ENCODE peak calls at places on chromosomes 3 and 15, in seven cellular contexts. E, K, F, W, A, N and G are unnamed samples.
A peak's percentile ranks its signal among the peaks of the same experiment; 100 is the strongest.

GRCh38 chr15:56496635-56497034 is 31.7 kb upstream of the MNS1 start:
- DNase-seq in E (peak; percentile 41), K (peak; percentile 65), F (peak; percentile 60), W (peak; percentile 73), A (no peak), N (no peak), G (peak; percentile 88)

GRCh38 chr3:141414141-141414689 is 45.9 kb downstream of the ZBTB38 start:
- DNase-seq in E (no peak), K (peak; percentile 70), F (no peak), W (no peak), A (no peak), N (no peak), G (no peak)

GRCh38 chr3:62942761-62943160 is 67.5 kb upstream of the CADPS start:
- DNase-seq in E (no peak), K (no peak), F (no peak), W (no peak), A (no peak), N (no peak), G (no peak)

GRCh38 chr3:18423401-18424212 is 1.5 kb downstream of the SATB1 start:
- DNase-seq in E (peak; percentile 58), K (peak; percentile 65), F (no peak), W (peak; percentile 71), A (peak; percentile 43), N (peak; percentile 37), G (peak; percentile 76)

GRCh38 chr15:52076889-52077781 is 35.4 kb downstream of the BCL2L10 start:
- DNase-seq in E (no peak), K (peak; percentile 94), F (peak; percentile 41), W (peak; percentile 77), A (no peak), N (no peak), G (peak; percentile 46)

GRCh38 chr15:60223161-60223560 is 174.6 kb downstream of the ANXA2 start:
- DNase-seq in E (no peak), K (no peak), F (no peak), W (peak; percentile 48), A (no peak), N (no peak), G (no peak)

GRCh38 chr3:52403955-52404354 is 40.9 kb downstream of the SEMA3G start:
- DNase-seq in E (no peak), K (no peak), F (no peak), W (no peak), A (peak; percentile 33), N (no peak), G (peak; percentile 8)

GRCh38 chr3:127256872-127257271 is 31.0 kb downstream of the PRR20G start:
- DNase-seq in E (no peak), K (no peak), F (no peak), W (no peak), A (no peak), N (no peak), G (no peak)

GRCh38 chr3:128749035-128749434 is 23.1 kb downstream of the RAB7A start:
- DNase-seq in E (no peak), K (no peak), F (no peak), W (no peak), A (no peak), N (no peak), G (no peak)

GRCh38 chr3:23068016-23068728 is 135.0 kb upstream of the UBE2E2 start:
- DNase-seq in E (no peak), K (no peak), F (no peak), W (no peak), A (no peak), N (no peak), G (no peak)

GRCh38 chr15:82566690-82567089 is 26.4 kb upstream of the RPS17 start:
- DNase-seq in E (no peak), K (peak; percentile 28), F (peak; percentile 7), W (no peak), A (no peak), N (no peak), G (peak; percentile 60)

GRCh38 chr15:68767833-68768232 is 52.9 kb downstream of the ANP32A start:
- DNase-seq in E (no peak), K (no peak), F (no peak), W (no peak), A (no peak), N (no peak), G (no peak)

GRCh38 chr15:60299452-60300047 is 98.2 kb downstream of the ANXA2 start:
- DNase-seq in E (no peak), K (no peak), F (no peak), W (peak; percentile 13), A (no peak), N (peak; percentile 63), G (peak; percentile 30)

GRCh38 chr3:46931631-46932441 is 44.7 kb downstream of the CCDC12 start:
- DNase-seq in E (no peak), K (peak; percentile 69), F (peak; percentile 80), W (peak; percentile 79), A (peak; percentile 88), N (no peak), G (peak; percentile 36)

GRCh38 chr3:187954486-187955075 is 199.4 kb upstream of the LPP start:
- DNase-seq in E (no peak), K (peak; percentile 88), F (no peak), W (no peak), A (no peak), N (no peak), G (no peak)

GRCh38 chr3:192516850-192517249 is 210.5 kb downstream of the FGF12 start:
- DNase-seq in E (no peak), K (no peak), F (no peak), W (no peak), A (no peak), N (no peak), G (no peak)

GRCh38 chr3:72320911-72321385 is 527.3 kb downstream of the SHQ1 start:
- DNase-seq in E (no peak), K (no peak), F (no peak), W (no peak), A (no peak), N (no peak), G (no peak)

GRCh38 chr15:66598095-66598815 is 32.5 kb upstream of the LCTL start:
- DNase-seq in E (no peak), K (no peak), F (no peak), W (no peak), A (peak; percentile 53), N (no peak), G (no peak)

GRCh38 chr3:79534732-79535131 is 233.1 kb downstream of the ROBO1 start:
- DNase-seq in E (no peak), K (no peak), F (no peak), W (peak; percentile 80), A (no peak), N (no peak), G (no peak)

DNA sequence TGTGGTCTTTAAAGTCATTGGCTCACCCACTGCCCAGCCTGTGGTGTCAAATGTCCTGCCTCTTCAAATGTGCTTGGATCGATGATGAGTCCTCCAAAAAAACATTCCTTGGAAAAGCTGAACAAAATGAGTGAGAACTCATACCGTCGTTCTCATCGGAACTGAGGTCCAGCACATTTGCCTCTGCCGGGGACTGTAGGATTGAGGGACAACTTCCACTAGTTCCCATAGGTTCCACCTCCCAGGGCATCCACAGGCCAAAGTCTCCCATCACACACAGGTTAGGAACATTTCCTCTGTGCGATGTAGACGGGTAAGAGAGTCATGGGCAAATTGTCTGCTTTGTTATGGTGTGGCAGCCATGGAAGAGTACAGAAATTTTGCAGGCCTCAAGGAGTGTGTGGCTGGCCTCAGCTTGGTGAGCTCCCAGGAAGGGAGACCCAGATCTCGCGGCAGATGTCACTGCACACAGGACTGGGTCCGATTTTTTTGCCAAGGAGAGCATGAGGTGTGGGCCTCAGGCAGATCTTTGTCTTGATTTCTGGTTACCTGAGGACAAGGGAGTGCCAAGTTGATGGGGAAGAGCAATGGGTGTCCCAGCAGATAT is 115.7 kb downstream of the SNRPN start:
- DNase-seq in E (no peak), K (no peak), F (no peak), W (no peak), A (peak; percentile 25), N (no peak), G (no peak)
- H3K9me3 ChIP-seq in E (peaks cover 99% of the 10 kb centered on the region), K (peaks cover 100% of the 10 kb centered on the region), F (peaks cover 100% of the 10 kb centered on the region), W (peaks cover 94% of the 10 kb centered on the region), A (peaks cover 100% of the 10 kb centered on the region), N (peaks cover 94% of the 10 kb centered on the region), G (peaks cover 100% of the 10 kb centered on the region)

GRCh38 chr3:194274424-194275085 is 76.6 kb downstream of the CPN2 start:
- DNase-seq in E (no peak), K (peak; percentile 57), F (no peak), W (no peak), A (no peak), N (peak; percentile 26), G (peak; percentile 18)
- H3K4me1 ChIP-seq in E (peaks cover 16% of the 10 kb centered on the region), K (peaks cover 28% of the 10 kb centered on the region), F (peaks cover 33% of the 10 kb centered on the region), W (no peaks in the 10 kb centered on the region), A (peaks cover 36% of the 10 kb centered on the region), N (no peaks in the 10 kb centered on the region), G (peaks cover 74% of the 10 kb centered on the region)

DNA sequence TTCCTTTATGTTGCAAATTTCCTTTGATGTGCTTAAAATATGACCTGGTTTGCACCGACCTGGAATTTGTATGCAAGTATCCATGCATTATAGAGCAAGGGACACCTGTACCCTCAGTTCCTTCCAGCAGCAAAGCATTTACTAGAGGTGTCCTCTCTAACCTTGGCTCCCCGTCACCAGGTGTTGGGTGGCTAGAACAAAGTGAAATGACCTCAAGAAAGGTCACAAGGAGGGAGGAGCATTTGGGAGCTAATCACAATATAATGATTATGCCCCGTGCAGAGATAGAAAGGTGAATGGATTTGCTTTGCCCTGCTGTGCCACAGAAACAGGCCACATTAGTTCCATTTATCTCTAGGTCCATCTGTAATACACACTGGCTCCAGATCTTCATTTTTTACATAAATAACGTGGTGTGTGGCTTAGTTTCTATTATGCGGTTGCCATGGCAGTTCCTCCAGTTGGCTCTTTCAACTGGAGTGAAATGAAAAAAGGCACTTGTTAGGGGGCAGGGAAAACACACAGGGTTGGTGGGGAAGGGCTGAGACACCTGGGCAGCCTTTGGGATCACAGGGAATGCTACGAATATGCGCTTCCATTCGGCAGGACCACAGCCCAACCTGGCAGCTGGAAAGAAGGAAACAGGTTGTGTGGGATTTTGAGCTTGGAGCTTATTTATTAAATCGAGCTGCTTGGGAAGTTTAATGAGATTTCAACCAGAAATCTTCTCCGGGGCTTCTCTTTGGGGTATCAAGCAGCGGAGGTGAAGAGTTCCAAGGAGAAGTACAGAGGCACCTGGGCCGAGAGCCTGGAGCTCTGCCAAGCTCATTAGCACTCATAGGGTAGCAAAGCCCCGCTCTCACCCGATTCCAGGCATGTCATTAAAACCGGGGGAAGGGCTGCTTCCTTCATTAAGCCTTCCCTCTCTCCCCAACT is 233.5 kb upstream of the ST8SIA2 start:
- DNase-seq in E (no peak), K (no peak), F (no peak), W (no peak), A (no peak), N (peak; percentile 76), G (no peak)
- H3K9ac ChIP-seq in E (no peak overlapping the region), K (no peak overlapping the region), F (no peak overlapping the region), W (no peak overlapping the region), A (no peak overlapping the region), N (peak overlapping the region; percentile 5), G (no peak overlapping the region)

GRCh38 chr3:138768946-138769345 is 65.8 kb downstream of the PIK3CB start:
- DNase-seq in E (no peak), K (no peak), F (no peak), W (no peak), A (no peak), N (no peak), G (no peak)

GRCh38 chr3:138775254-138775595 is 59.5 kb downstream of the PIK3CB start:
- DNase-seq in E (no peak), K (no peak), F (no peak), W (no peak), A (no peak), N (no peak), G (no peak)

GRCh38 chr3:138768126-138768525 is 66.6 kb downstream of the PIK3CB start:
- DNase-seq in E (peak; percentile 46), K (no peak), F (no peak), W (no peak), A (no peak), N (peak; percentile 43), G (no peak)

GRCh38 chr3:138774529-138775253 is 60.0 kb downstream of the PIK3CB start:
- DNase-seq in E (no peak), K (peak; percentile 98), F (peak; percentile 71), W (peak; percentile 92), A (no peak), N (no peak), G (peak; percentile 98)

GRCh38 chr3:138771585-138771984 is 63.1 kb downstream of the PIK3CB start:
- DNase-seq in E (no peak), K (no peak), F (no peak), W (no peak), A (no peak), N (no peak), G (no peak)
- H3K9me3 ChIP-seq in E (peaks cover 27% of the 10 kb centered on the region), K (peaks cover 8% of the 10 kb centered on the region), F (peaks cover 15% of the 10 kb centered on the region), W (no peaks in the 10 kb centered on the region), A (no peaks in the 10 kb centered on the region), N (peaks cover 23% of the 10 kb centered on the region), G (no peaks in the 10 kb centered on the region)